ENCODE peak calls at places on chromosomes 11 and 22, in five cellular contexts. Y is NCI-H146, M is H9, H is NB4, X is immature natural killer cell. D is an unnamed sample.

GRCh38 chr22:17562906-17563870 is at the start of gene SLC25A18:
- DNase-seq in Y (no peak), M (peak), X (no peak), H (peak), D (no peak)

GRCh38 chr11:11253487-11253886 is 99.6 kb downstream of the CSNK2A3 start:
- DNase-seq in X (no peak), H (no peak), Y (no peak), M (no peak), D (no peak)

GRCh38 chr11:112837162-112837826 is 123.9 kb upstream of the NCAM1 start:
- DNase-seq in M (peak), H (peak), Y (peak), X (peak), D (no peak)

GRCh38 chr11:60831143-60831500 is 10.8 kb upstream of the CCDC86 start:
- DNase-seq in Y (peak), X (peak), H (peak), M (peak), D (peak)

GRCh38 chr11:57493507-57494503 is 21.7 kb downstream of the SLC43A1 start:
- DNase-seq in H (peak), M (peak), Y (peak), X (peak), D (peak)

GRCh38 chr11:117538731-117539130 is 211.1 kb downstream of the CEP164 start:
- DNase-seq in X (no peak), M (no peak), Y (no peak), H (no peak), D (no peak)

GRCh38 chr11:17171342-17171741 is 36.4 kb downstream of the PIK3C2A start:
- DNase-seq in M (no peak), Y (no peak), H (no peak), X (no peak), D (no peak)

GRCh38 chr22:49825944-49826602 is 1.6 kb downstream of the BRD1 start:
- DNase-seq in X (peak), M (no peak), H (peak), Y (no peak), D (no peak)

GRCh38 chr22:46076651-46077339 is 73.5 kb upstream of the PPARA start:
- DNase-seq in M (no peak), X (no peak), H (no peak), Y (no peak), D (no peak)

GRCh38 chr22:44181033-44181911 is 547 bp downstream of the PARVG start:
- DNase-seq in H (peak), Y (no peak), M (no peak), X (peak), D (peak)

GRCh38 chr22:32858957-32859356 is 57.5 kb downstream of the TIMP3 start:
- DNase-seq in H (no peak), Y (no peak), M (no peak), X (no peak), D (no peak)

GRCh38 chr22:20031732-20032406 is 11.0 kb downstream of the TANGO2 start:
- DNase-seq in H (no peak), Y (peak), X (no peak), M (peak), D (no peak)

D was measured in GM13976.